ENCODE peak calls at places on chromosomes 1 and 21, in four cellular contexts. I, H, M and Z are unnamed samples.

GRCh38 chr1:45583264-45583665 is 576 bp upstream of the NASP start:
- DNase-seq in I (peak), H (peak), M (peak), Z (peak)

GRCh38 chr1:178781549-178781948 is 56.5 kb downstream of the RALGPS2 start:
- DNase-seq in I (no peak), H (no peak), M (no peak), Z (no peak)

GRCh38 chr1:213415686-213416380 is 364.8 kb downstream of the RPS6KC1 start:
- DNase-seq in I (no peak), H (no peak), M (no peak), Z (no peak)

GRCh38 chr21:39071623-39072214 is 111.5 kb downstream of the PSMG1 start:
- DNase-seq in I (peak), H (no peak), M (no peak), Z (no peak)

GRCh38 chr1:67771152-67771551 is 62.1 kb downstream of the GNG12 start:
- DNase-seq in I (peak), H (peak), M (no peak), Z (no peak)

GRCh38 chr1:119438761-119439160 is 23.8 kb downstream of the HSD3B2 start:
- DNase-seq in I (no peak), H (no peak), M (no peak), Z (no peak)

GRCh38 chr1:22709891-22710687 is 550 bp upstream of the EPHB2 start:
- DNase-seq in I (peak), H (no peak), M (peak), Z (peak)

GRCh38 chr1:170881268-170882265 is 53.8 kb upstream of the MROH9 start:
- DNase-seq in I (peak), H (no peak), M (no peak), Z (no peak)

DNA sequence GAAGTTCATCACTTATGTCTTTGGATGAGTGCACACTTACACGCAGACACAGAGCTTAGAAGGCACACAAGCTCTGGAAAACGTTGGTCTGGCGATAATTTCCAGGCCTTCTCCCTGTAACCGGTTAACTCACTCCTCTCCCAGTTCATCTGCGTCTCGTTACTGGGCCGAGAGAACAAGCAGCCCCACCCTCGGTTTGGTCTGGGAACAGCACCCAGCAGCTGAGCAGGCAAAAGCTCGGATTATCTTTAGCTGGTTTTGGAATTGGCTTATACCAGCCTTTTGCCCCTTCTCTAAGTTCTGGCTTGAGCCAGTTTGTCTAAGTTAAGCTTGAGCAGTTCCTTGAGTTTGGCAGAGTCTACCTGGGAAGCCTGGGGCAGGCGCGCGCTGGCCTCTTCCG is 27.3 kb upstream of the COL6A1 start:
- DNase-seq in I (peak), H (no peak), M (no peak), Z (no peak)
- TF ChIP-seq CTCF in I (peak), H (no peak), M (no peak), Z (no peak)

GRCh38 chr1:223837206-223837605 is 8.5 kb downstream of the TP53BP2 start:
- DNase-seq in I (no peak), H (no peak), M (no peak), Z (no peak)
- TF ChIP-seq CTCF in I (no peak), H (no peak), M (no peak), Z (no peak)

GRCh38 chr1:220878223-220879081 is 791 bp upstream of the HLX start:
- DNase-seq in I (no peak), H (no peak), M (no peak), Z (no peak)
- TF ChIP-seq CTCF in I (no peak), H (no peak), M (no peak), Z (no peak)

GRCh38 chr1:201876148-201876547 is 12.6 kb upstream of the SHISA4 start:
- DNase-seq in I (no peak), H (no peak), M (no peak), Z (no peak)
- TF ChIP-seq CTCF in I (peak), H (no peak), M (peak), Z (peak)